ENCODE peak calls at places on chromosomes 12 and 14, in eight cellular contexts. One of them, this sample, is unnamed.

GRCh38 chr14:64934338-64934939 is 8.1 kb downstream of the GPX2 start:
- DNase-seq in coronary artery: no peak
- DNase-seq in brain microvascular endothelial cell: no peak
- DNase-seq in astrocyte of the spinal cord: no peak
- DNase-seq in neural crest cell: no peak
- DNase-seq in AG04449: no peak
- DNase-seq in GM13976: no peak
- DNase-seq in A549: no peak
- DNase-seq in this sample: no peak

GRCh38 chr12:95265765-95266164 is 48.2 kb downstream of the VEZT start:
- DNase-seq in neural crest cell: no peak
- DNase-seq in brain microvascular endothelial cell: no peak
- DNase-seq in A549: no peak
- DNase-seq in GM13976: no peak
- DNase-seq in AG04449: no peak
- DNase-seq in coronary artery: no peak
- DNase-seq in astrocyte of the spinal cord: no peak
- DNase-seq in this sample: no peak

GRCh38 chr14:90827919-90828610 is 11.8 kb upstream of the TTC7B start:
- DNase-seq in brain microvascular endothelial cell: peak; percentile 85
- DNase-seq in coronary artery: peak; percentile 95
- DNase-seq in A549: peak; percentile 81
- DNase-seq in GM13976: peak; percentile 97
- DNase-seq in AG04449: no peak
- DNase-seq in astrocyte of the spinal cord: peak; percentile 84
- DNase-seq in neural crest cell: peak; percentile 85
- DNase-seq in this sample: peak; percentile 95

GRCh38 chr12:88562151-88562550 is 18.1 kb downstream of the KITLG start:
- DNase-seq in GM13976: no peak
- DNase-seq in coronary artery: no peak
- DNase-seq in A549: no peak
- DNase-seq in brain microvascular endothelial cell: no peak
- DNase-seq in astrocyte of the spinal cord: no peak
- DNase-seq in neural crest cell: no peak
- DNase-seq in AG04449: no peak
- DNase-seq in this sample: no peak

GRCh38 chr14:96122496-96122895 is 82.1 kb upstream of the BDKRB2 start:
- DNase-seq in GM13976: no peak
- DNase-seq in astrocyte of the spinal cord: peak; percentile 22
- DNase-seq in coronary artery: no peak
- DNase-seq in brain microvascular endothelial cell: peak; percentile 47
- DNase-seq in AG04449: no peak
- DNase-seq in A549: peak; percentile 73
- DNase-seq in neural crest cell: peak; percentile 47
- DNase-seq in this sample: no peak

GRCh38 chr12:120230326-120230973 is 29.5 kb upstream of the RPLP0 start:
- DNase-seq in brain microvascular endothelial cell: peak; percentile 97
- DNase-seq in GM13976: no peak
- DNase-seq in neural crest cell: no peak
- DNase-seq in A549: peak; percentile 97
- DNase-seq in AG04449: peak; percentile 80
- DNase-seq in astrocyte of the spinal cord: peak; percentile 94
- DNase-seq in coronary artery: no peak
- DNase-seq in this sample: no peak

GRCh38 chr12:122459211-122459610 is 36.7 kb upstream of the CLIP1 start:
- DNase-seq in AG04449: no peak
- DNase-seq in astrocyte of the spinal cord: no peak
- DNase-seq in neural crest cell: no peak
- DNase-seq in GM13976: no peak
- DNase-seq in coronary artery: no peak
- DNase-seq in A549: no peak
- DNase-seq in brain microvascular endothelial cell: no peak
- DNase-seq in this sample: no peak

GRCh38 chr14:35576260-35576659 is 42.3 kb downstream of the INSM2 start:
- DNase-seq in A549: no peak
- DNase-seq in brain microvascular endothelial cell: peak; percentile 1
- DNase-seq in AG04449: no peak
- DNase-seq in astrocyte of the spinal cord: no peak
- DNase-seq in neural crest cell: no peak
- DNase-seq in GM13976: no peak
- DNase-seq in coronary artery: no peak
- DNase-seq in this sample: no peak

GRCh38 chr12:55780695-55781094 is 36.8 kb downstream of the SARNP start:
- DNase-seq in astrocyte of the spinal cord: no peak
- DNase-seq in GM13976: no peak
- DNase-seq in coronary artery: no peak
- DNase-seq in A549: no peak
- DNase-seq in brain microvascular endothelial cell: no peak
- DNase-seq in AG04449: peak; percentile 7
- DNase-seq in neural crest cell: no peak
- DNase-seq in this sample: no peak

GRCh38 chr14:34348592-34348991 is 113.4 kb downstream of the SPTSSA start:
- DNase-seq in brain microvascular endothelial cell: no peak
- DNase-seq in coronary artery: no peak
- DNase-seq in astrocyte of the spinal cord: no peak
- DNase-seq in GM13976: no peak
- DNase-seq in AG04449: no peak
- DNase-seq in A549: no peak
- DNase-seq in neural crest cell: no peak
- DNase-seq in this sample: no peak

GRCh38 chr14:68924392-68925158 is 54.5 kb downstream of the ACTN1 start:
- DNase-seq in GM13976: no peak
- DNase-seq in brain microvascular endothelial cell: no peak
- DNase-seq in neural crest cell: no peak
- DNase-seq in astrocyte of the spinal cord: no peak
- DNase-seq in A549: no peak
- DNase-seq in coronary artery: no peak
- DNase-seq in AG04449: no peak
- DNase-seq in this sample: no peak

GRCh38 chr12:56158926-56159461 is 835 bp downstream of the MYL6 start:
- DNase-seq in neural crest cell: peak; percentile 43
- DNase-seq in coronary artery: peak; percentile 92
- DNase-seq in GM13976: no peak
- DNase-seq in AG04449: peak; percentile 28
- DNase-seq in astrocyte of the spinal cord: peak; percentile 70
- DNase-seq in brain microvascular endothelial cell: peak; percentile 59
- DNase-seq in A549: peak; percentile 72
- DNase-seq in this sample: no peak

GRCh38 chr12:121124402-121125109 is 8.1 kb upstream of the P2RX7 start:
- DNase-seq in A549: peak; percentile 95
- DNase-seq in brain microvascular endothelial cell: peak; percentile 95
- DNase-seq in astrocyte of the spinal cord: peak; percentile 88
- DNase-seq in GM13976: no peak
- DNase-seq in AG04449: peak; percentile 52
- DNase-seq in coronary artery: no peak
- DNase-seq in neural crest cell: no peak
- DNase-seq in this sample: no peak

GRCh38 chr14:69363055-69363454 is 35.0 kb downstream of the ERH start:
- DNase-seq in neural crest cell: peak; percentile 13
- DNase-seq in brain microvascular endothelial cell: peak; percentile 21
- DNase-seq in A549: peak; percentile 14
- DNase-seq in coronary artery: no peak
- DNase-seq in astrocyte of the spinal cord: peak; percentile 32
- DNase-seq in AG04449: no peak
- DNase-seq in GM13976: no peak
- DNase-seq in this sample: no peak

GRCh38 chr14:64841121-64841611 is 38.5 kb downstream of the SPTB start:
- DNase-seq in AG04449: peak; percentile 34
- DNase-seq in brain microvascular endothelial cell: peak; percentile 64
- DNase-seq in neural crest cell: no peak
- DNase-seq in astrocyte of the spinal cord: peak; percentile 68
- DNase-seq in coronary artery: no peak
- DNase-seq in GM13976: no peak
- DNase-seq in A549: peak; percentile 69
- DNase-seq in this sample: no peak

GRCh38 chr14:25215607-25216006 is 165.7 kb upstream of the STXBP6 start:
- DNase-seq in neural crest cell: no peak
- DNase-seq in GM13976: no peak
- DNase-seq in coronary artery: no peak
- DNase-seq in A549: no peak
- DNase-seq in astrocyte of the spinal cord: no peak
- DNase-seq in AG04449: no peak
- DNase-seq in brain microvascular endothelial cell: no peak
- DNase-seq in this sample: no peak

GRCh38 chr12:102281231-102281630 is 83.6 kb upstream of the PMCH start:
- DNase-seq in brain microvascular endothelial cell: no peak
- DNase-seq in neural crest cell: no peak
- DNase-seq in GM13976: no peak
- DNase-seq in coronary artery: no peak
- DNase-seq in A549: no peak
- DNase-seq in AG04449: no peak
- DNase-seq in astrocyte of the spinal cord: no peak
- DNase-seq in this sample: no peak

GRCh38 chr14:58599145-58599544 is 38.6 kb upstream of the DACT1 start:
- DNase-seq in astrocyte of the spinal cord: no peak
- DNase-seq in AG04449: no peak
- DNase-seq in A549: no peak
- DNase-seq in brain microvascular endothelial cell: no peak
- DNase-seq in GM13976: no peak
- DNase-seq in neural crest cell: no peak
- DNase-seq in coronary artery: no peak
- DNase-seq in this sample: no peak
- TF ChIP-seq CTCF in astrocyte of the spinal cord: no peak
- TF ChIP-seq CTCF in AG04449: no peak
- TF ChIP-seq CTCF in A549: no peak
- TF ChIP-seq CTCF in brain microvascular endothelial cell: no peak
- TF ChIP-seq CTCF in GM13976: no peak
- TF ChIP-seq CTCF in neural crest cell: no peak
- TF ChIP-seq CTCF in coronary artery: no peak
- TF ChIP-seq CTCF in this sample: no peak

GRCh38 chr12:49296034-49296835 is 1.3 kb downstream of the PRPH start:
- DNase-seq in coronary artery: no peak
- DNase-seq in A549: peak; percentile 69
- DNase-seq in brain microvascular endothelial cell: no peak
- DNase-seq in AG04449: no peak
- DNase-seq in GM13976: peak; percentile 90
- DNase-seq in astrocyte of the spinal cord: no peak
- DNase-seq in neural crest cell: peak; percentile 45
- DNase-seq in this sample: peak; percentile 82

GRCh38 chr12:49296836-49297694 is 2.1 kb downstream of the PRPH start:
- DNase-seq in GM13976: peak; percentile 79
- DNase-seq in brain microvascular endothelial cell: no peak
- DNase-seq in coronary artery: no peak
- DNase-seq in astrocyte of the spinal cord: no peak
- DNase-seq in AG04449: no peak
- DNase-seq in A549: peak; percentile 90
- DNase-seq in neural crest cell: no peak
- DNase-seq in this sample: peak; percentile 74

GRCh38 chr12:49297695-49298060 is 2.7 kb downstream of the PRPH start:
- DNase-seq in GM13976: no peak
- DNase-seq in neural crest cell: no peak
- DNase-seq in astrocyte of the spinal cord: no peak
- DNase-seq in AG04449: no peak
- DNase-seq in brain microvascular endothelial cell: no peak
- DNase-seq in A549: no peak
- DNase-seq in coronary artery: no peak
- DNase-seq in this sample: no peak

GRCh38 chr12:49295087-49296001 is at the start of gene PRPH:
- DNase-seq in GM13976: peak; percentile 20
- DNase-seq in AG04449: no peak
- DNase-seq in neural crest cell: no peak
- DNase-seq in brain microvascular endothelial cell: no peak
- DNase-seq in coronary artery: no peak
- DNase-seq in astrocyte of the spinal cord: no peak
- DNase-seq in A549: no peak
- DNase-seq in this sample: no peak

DNA sequence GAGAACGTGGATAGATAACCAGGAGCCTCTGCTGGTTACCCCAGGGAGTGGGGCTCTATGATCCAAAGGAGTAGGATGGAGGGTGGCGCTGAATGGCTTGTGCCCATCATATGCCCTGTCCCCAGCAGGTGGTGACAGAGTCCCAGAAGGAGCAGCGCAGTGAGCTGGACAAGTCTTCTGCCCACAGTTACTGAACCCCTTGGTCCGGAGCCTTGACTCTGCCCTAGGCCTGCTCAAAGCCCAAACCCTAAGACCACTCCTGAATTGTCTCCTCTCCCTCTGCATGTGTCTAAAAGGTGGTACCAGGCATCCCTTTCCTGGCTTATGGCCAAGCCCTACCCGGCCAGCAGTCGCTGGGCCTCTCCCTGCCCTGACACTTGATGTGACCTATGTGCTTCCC is 3.2 kb downstream of the PRPH start:
- DNase-seq in GM13976: no peak
- DNase-seq in neural crest cell: no peak
- DNase-seq in brain microvascular endothelial cell: no peak
- DNase-seq in AG04449: no peak
- DNase-seq in coronary artery: no peak
- DNase-seq in A549: peak; percentile 64
- DNase-seq in astrocyte of the spinal cord: no peak
- DNase-seq in this sample: peak; percentile 5
- TF ChIP-seq CTCF in GM13976: peak; percentile 22
- TF ChIP-seq CTCF in neural crest cell: no peak
- TF ChIP-seq CTCF in brain microvascular endothelial cell: peak; percentile 31
- TF ChIP-seq CTCF in AG04449: no peak
- TF ChIP-seq CTCF in coronary artery: no peak
- TF ChIP-seq CTCF in A549: peak; percentile 24
- TF ChIP-seq CTCF in astrocyte of the spinal cord: no peak
- TF ChIP-seq CTCF in this sample: no peak

GRCh38 chr12:54704187-54704586 is 56.0 kb upstream of the DCD start:
- DNase-seq in coronary artery: no peak
- DNase-seq in A549: no peak
- DNase-seq in brain microvascular endothelial cell: no peak
- DNase-seq in astrocyte of the spinal cord: no peak
- DNase-seq in GM13976: no peak
- DNase-seq in neural crest cell: no peak
- DNase-seq in AG04449: no peak
- DNase-seq in this sample: no peak
- TF ChIP-seq CTCF in coronary artery: no peak
- TF ChIP-seq CTCF in A549: no peak
- TF ChIP-seq CTCF in brain microvascular endothelial cell: no peak
- TF ChIP-seq CTCF in astrocyte of the spinal cord: no peak
- TF ChIP-seq CTCF in GM13976: no peak
- TF ChIP-seq CTCF in neural crest cell: no peak
- TF ChIP-seq CTCF in AG04449: no peak
- TF ChIP-seq CTCF in this sample: no peak

GRCh38 chr12:131913666-131914065 is 15.4 kb upstream of the PUS1 start:
- DNase-seq in astrocyte of the spinal cord: no peak
- DNase-seq in GM13976: no peak
- DNase-seq in brain microvascular endothelial cell: no peak
- DNase-seq in neural crest cell: no peak
- DNase-seq in coronary artery: no peak
- DNase-seq in AG04449: no peak
- DNase-seq in A549: no peak
- DNase-seq in this sample: no peak

GRCh38 chr12:131911251-131911650 is 16.8 kb downstream of the ULK1 start:
- DNase-seq in A549: no peak
- DNase-seq in AG04449: no peak
- DNase-seq in astrocyte of the spinal cord: no peak
- DNase-seq in GM13976: no peak
- DNase-seq in neural crest cell: no peak
- DNase-seq in brain microvascular endothelial cell: no peak
- DNase-seq in coronary artery: no peak
- DNase-seq in this sample: no peak

GRCh38 chr12:131914179-131914702 is 14.8 kb upstream of the PUS1 start:
- DNase-seq in GM13976: no peak
- DNase-seq in AG04449: no peak
- DNase-seq in A549: no peak
- DNase-seq in astrocyte of the spinal cord: no peak
- DNase-seq in coronary artery: no peak
- DNase-seq in neural crest cell: no peak
- DNase-seq in brain microvascular endothelial cell: no peak
- DNase-seq in this sample: no peak

GRCh38 chr12:131911851-131912525 is 17.1 kb upstream of the PUS1 start:
- DNase-seq in GM13976: no peak
- DNase-seq in coronary artery: no peak
- DNase-seq in AG04449: no peak
- DNase-seq in A549: no peak
- DNase-seq in neural crest cell: no peak
- DNase-seq in brain microvascular endothelial cell: no peak
- DNase-seq in astrocyte of the spinal cord: no peak
- DNase-seq in this sample: no peak

GRCh38 chr12:131912526-131913274 is 16.4 kb upstream of the PUS1 start:
- DNase-seq in astrocyte of the spinal cord: peak; percentile 84
- DNase-seq in AG04449: peak; percentile 36
- DNase-seq in neural crest cell: no peak
- DNase-seq in brain microvascular endothelial cell: peak; percentile 81
- DNase-seq in GM13976: no peak
- DNase-seq in A549: peak; percentile 82
- DNase-seq in coronary artery: peak; percentile 90
- DNase-seq in this sample: no peak
- TF ChIP-seq CTCF in astrocyte of the spinal cord: peak; percentile 15
- TF ChIP-seq CTCF in AG04449: no peak
- TF ChIP-seq CTCF in neural crest cell: no peak
- TF ChIP-seq CTCF in brain microvascular endothelial cell: peak; percentile 22
- TF ChIP-seq CTCF in GM13976: no peak
- TF ChIP-seq CTCF in A549: no peak
- TF ChIP-seq CTCF in coronary artery: no peak
- TF ChIP-seq CTCF in this sample: no peak

This sample was measured in D721Med.